ENCODE peak calls at places on chromosome 4, in six cellular contexts. U is mucosa of descending colon, J is heart right ventricle, D is IMR-90, M is BJ, S is suprapubic skin. I is an unnamed sample. For H3K36me3, the result is how much of the 10 kb centered on the place peaks cover.

GRCh38 chr4:72564184-72564583 is 4.8 kb downstream of the ADAMTS3 start:
- DNase-seq in J (no peak), U (no peak), S (no peak), M (no peak), D (peak), I (no peak)

GRCh38 chr4:170124391-170124790 is 34.6 kb upstream of the AADAT start:
- DNase-seq in S (no peak), J (no peak), D (no peak), M (no peak), U (no peak), I (no peak)

GRCh38 chr4:116118216-116118615 is 967.2 kb downstream of the TRAM1L1 start:
- DNase-seq in D (no peak), M (no peak), S (no peak), J (no peak), U (no peak), I (no peak)

GRCh38 chr4:79695848-79696247 is 287.8 kb upstream of the GK2 start:
- DNase-seq in M (no peak), U (no peak), D (no peak), J (no peak), S (no peak), I (no peak)

GRCh38 chr4:88211473-88212252 is 53.2 kb upstream of the ABCG2 start:
- DNase-seq in U (no peak), S (no peak), J (no peak), M (no peak), D (peak), I (peak)

GRCh38 chr4:133148690-133149363 is at the start of gene PCDH10:
- DNase-seq in S (peak), D (peak), J (peak), M (peak), U (peak), I (peak)

GRCh38 chr4:121720109-121720508 is 23.3 kb upstream of the ANXA5 start:
- DNase-seq in J (no peak), U (no peak), D (no peak), M (no peak), S (no peak), I (no peak)

GRCh38 chr4:114041117-114041475 is 61.6 kb upstream of the ARSJ start:
- DNase-seq in J (no peak), D (peak), U (no peak), M (no peak), S (no peak), I (no peak)

GRCh38 chr4:5747746-5748365 is 36.9 kb downstream of the EVC start:
- DNase-seq in J (no peak), D (peak), S (no peak), U (no peak), M (peak), I (no peak)

GRCh38 chr4:39846705-39847104 is 131.0 kb downstream of the PDS5A start:
- DNase-seq in M (no peak), D (no peak), U (no peak), S (no peak), J (no peak), I (no peak)

GRCh38 chr4:39850727-39851126 is 127.0 kb downstream of the PDS5A start:
- DNase-seq in S (no peak), J (no peak), D (no peak), M (no peak), U (no peak), I (no peak)

GRCh38 chr4:39841894-39842293 is 135.8 kb downstream of the PDS5A start:
- DNase-seq in M (no peak), J (no peak), D (no peak), U (no peak), S (no peak), I (no peak)

GRCh38 chr4:39846135-39846534 is 131.6 kb downstream of the PDS5A start:
- DNase-seq in D (peak), M (no peak), S (no peak), J (no peak), U (no peak), I (no peak)
- H3K36me3 ChIP-seq in D (under half), M (under half), S (half or more), J (half or more), U (under half), I (under half)

GRCh38 chr4:16387448-16387847 is 161.2 kb upstream of the TAPT1 start:
- DNase-seq in S (no peak), J (no peak), D (no peak), M (no peak), U (no peak), I (no peak)

GRCh38 chr4:16382571-16382970 is 156.3 kb upstream of the TAPT1 start:
- DNase-seq in J (no peak), S (no peak), U (no peak), M (no peak), D (no peak), I (no peak)

DNA sequence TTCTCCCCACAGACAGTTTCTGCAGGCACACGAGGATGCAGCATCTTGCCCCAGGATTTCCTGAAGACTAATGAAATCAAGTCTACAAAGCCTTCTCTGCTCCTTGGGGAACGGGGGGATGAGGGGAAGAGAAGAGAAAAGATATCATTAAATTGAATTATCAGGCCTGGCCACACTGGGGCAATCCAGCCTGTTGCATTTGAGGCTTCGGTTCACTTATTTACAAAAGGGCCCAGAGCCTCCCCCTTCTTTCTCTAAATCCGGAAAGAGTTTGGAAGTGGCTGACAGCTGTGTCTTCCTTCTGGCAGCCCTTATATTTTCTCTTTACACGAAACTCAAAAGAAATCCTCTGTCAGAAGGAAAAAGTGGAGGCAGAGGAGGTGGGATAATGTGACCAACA is 158.2 kb upstream of the TAPT1 start:
- DNase-seq in U (no peak), S (no peak), D (no peak), J (no peak), M (no peak), I (no peak)
- TF ChIP-seq CTCF in U (no peak), S (no peak), D (no peak), J (no peak), M (no peak), I (no peak)

GRCh38 chr4:7812921-7813320 is 126.7 kb downstream of the AFAP1 start:
- DNase-seq in J (no peak), M (no peak), S (no peak), U (no peak), D (no peak), I (no peak)

GRCh38 chr4:7815562-7815961 is 124.1 kb downstream of the AFAP1 start:
- DNase-seq in M (no peak), S (no peak), U (no peak), J (no peak), D (peak), I (peak)

GRCh38 chr4:7814451-7814850 is 125.2 kb downstream of the AFAP1 start:
- DNase-seq in U (no peak), J (no peak), D (no peak), S (no peak), M (no peak), I (peak)

GRCh38 chr4:7812191-7812860 is 127.3 kb downstream of the AFAP1 start:
- DNase-seq in S (no peak), M (no peak), J (no peak), D (peak), U (no peak), I (no peak)

GRCh38 chr4:7813674-7814073 is 126.0 kb downstream of the AFAP1 start:
- DNase-seq in S (no peak), D (peak), M (no peak), U (no peak), J (no peak), I (peak)
- H3K36me3 ChIP-seq in S (under half), D (half or more), M (under half), U (under half), J (half or more), I (under half)

DNA sequence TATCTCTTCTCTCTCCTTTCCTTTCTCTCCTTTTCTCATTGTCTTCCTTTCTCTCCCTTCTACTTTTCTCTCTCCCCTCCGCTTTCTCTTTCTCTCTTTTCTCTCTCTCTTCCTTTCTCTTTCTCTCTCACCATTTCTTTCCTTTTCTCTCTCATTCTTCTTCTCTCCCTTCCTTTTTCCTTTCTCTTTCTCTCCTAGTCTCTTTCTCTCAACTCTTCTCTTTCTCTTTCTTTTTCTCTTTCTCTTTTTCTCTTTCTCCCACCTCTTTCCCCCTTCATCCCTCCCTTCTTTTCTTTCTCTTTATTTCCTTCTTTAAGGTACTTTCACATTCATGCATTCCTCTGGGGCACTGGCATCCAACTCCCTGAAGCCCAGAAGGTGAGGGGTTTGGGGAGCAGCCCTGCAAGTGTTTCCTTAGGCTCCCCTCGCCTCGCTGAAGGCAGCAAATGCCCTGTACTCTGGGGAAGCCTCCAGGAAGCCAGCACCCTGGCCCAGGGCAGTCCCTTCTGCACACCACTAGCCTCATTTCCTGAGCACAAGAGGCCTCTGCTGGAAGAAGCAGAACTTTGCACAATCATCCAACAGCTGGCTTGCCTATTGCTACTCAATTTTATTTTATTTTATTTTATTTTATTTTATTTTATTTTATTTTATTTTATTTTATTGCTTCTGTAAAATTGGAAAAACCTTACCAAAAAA is 124.2 kb downstream of the NFKB1 start:
- DNase-seq in J (no peak), U (no peak), D (peak), S (no peak), M (no peak), I (peak)
- TF ChIP-seq CTCF in J (peak), U (no peak), D (peak), S (peak), M (peak), I (peak)

GRCh38 chr4:141395919-141396318 is 175.2 kb downstream of the ZNF330 start:
- DNase-seq in J (no peak), U (no peak), M (no peak), D (no peak), S (no peak), I (no peak)
- H3K36me3 ChIP-seq in J (under half), U (under half), M (under half), D (under half), S (under half), I (under half)

I was measured in adrenal gland.